ENCODE peak calls at places on chromosomes 5 and 9, in six cellular contexts. L is left ventricle myocardium inferior, M is heart right ventricle, G is right cardiac atrium, I is osteoblast, X is neuronal stem cell. Z is an unnamed sample. For H3K4me1, the result is how much of the 10 kb centered on the place peaks cover.

GRCh38 chr9:306907-307306 is 92.2 kb downstream of the DOCK8 start:
- DNase-seq in L (no peak), M (no peak), G (no peak), I (no peak), X (no peak), Z (no peak)

GRCh38 chr5:133203317-133204305 is 151.8 kb downstream of the HSPA4 start:
- DNase-seq in L (no peak), M (no peak), G (no peak), I (no peak), X (no peak), Z (no peak)

GRCh38 chr5:78745985-78746384 is 97.4 kb upstream of the LHFPL2 start:
- DNase-seq in L (no peak), M (no peak), G (no peak), I (no peak), X (no peak), Z (no peak)

GRCh38 chr5:10374623-10375022 is 21.1 kb downstream of the MARCHF6 start:
- DNase-seq in L (no peak), M (no peak), G (no peak), I (no peak), X (no peak), Z (no peak)

GRCh38 chr5:113505181-113505580 is 8.3 kb upstream of the YTHDC2 start:
- DNase-seq in L (no peak), M (no peak), G (no peak), I (no peak), X (no peak), Z (peak)

GRCh38 chr9:121774715-121775613 is 123.5 kb downstream of the DAB2IP start:
- DNase-seq in L (peak), M (peak), G (peak), I (peak), X (no peak), Z (no peak)

GRCh38 chr9:35774907-35775635 is 16.3 kb upstream of the NPR2 start:
- DNase-seq in L (no peak), M (peak), G (peak), I (no peak), X (no peak), Z (no peak)

GRCh38 chr5:172867761-172868435 is 33.8 kb downstream of the ERGIC1 start:
- DNase-seq in L (no peak), M (no peak), G (no peak), I (no peak), X (no peak), Z (peak)

GRCh38 chr5:29089591-29090141 is 2051.3 kb upstream of the CDH9 start:
- DNase-seq in L (no peak), M (no peak), G (no peak), I (no peak), X (no peak), Z (no peak)

GRCh38 chr9:129863059-129863690 is 27.9 kb downstream of the USP20 start:
- DNase-seq in L (no peak), M (no peak), G (no peak), I (no peak), X (no peak), Z (peak)

GRCh38 chr5:165457854-165458481 is 1952.5 kb downstream of the MAT2B start:
- DNase-seq in L (no peak), M (no peak), G (no peak), I (peak), X (peak), Z (peak)

GRCh38 chr5:179348833-179349232 is 3.6 kb upstream of the ADAMTS2 start:
- DNase-seq in L (no peak), M (no peak), G (peak), I (peak), X (no peak), Z (no peak)

GRCh38 chr5:83564069-83564749 is 92.7 kb downstream of the VCAN start:
- DNase-seq in L (no peak), M (no peak), G (no peak), I (peak), X (peak), Z (peak)

GRCh38 chr9:22992781-22993180 is 546.2 kb downstream of the DMRTA1 start:
- DNase-seq in L (no peak), M (no peak), G (no peak), I (no peak), X (no peak), Z (no peak)

GRCh38 chr5:102554728-102555127 is 55.9 kb upstream of the SLCO6A1 start:
- DNase-seq in L (no peak), M (no peak), G (no peak), I (no peak), X (no peak), Z (no peak)

GRCh38 chr5:159030357-159030756 is 69.4 kb downstream of the EBF1 start:
- DNase-seq in L (no peak), M (no peak), G (no peak), I (no peak), X (no peak), Z (no peak)

GRCh38 chr5:60805470-60805869 is 38.6 kb downstream of the ELOVL7 start:
- DNase-seq in L (no peak), M (no peak), G (no peak), I (no peak), X (no peak), Z (no peak)

GRCh38 chr5:178529080-178529479 is 61.1 kb downstream of the COL23A1 start:
- DNase-seq in L (no peak), M (no peak), G (no peak), I (no peak), X (no peak), Z (no peak)

GRCh38 chr9:100700689-100701318 is 122.9 kb downstream of the CAVIN4 start:
- DNase-seq in L (no peak), M (no peak), G (no peak), I (no peak), X (peak), Z (peak)

GRCh38 chr9:107693620-107694326 is 204.2 kb upstream of the KLF4 start:
- DNase-seq in L (no peak), M (no peak), G (no peak), I (peak), X (no peak), Z (peak)

GRCh38 chr9:124251188-124251587 is 6.6 kb upstream of the NEK6 start:
- DNase-seq in L (no peak), M (no peak), G (no peak), I (no peak), X (no peak), Z (no peak)

GRCh38 chr5:28896949-28897348 is 1858.6 kb upstream of the CDH9 start:
- DNase-seq in L (no peak), M (no peak), G (no peak), I (no peak), X (no peak), Z (no peak)

GRCh38 chr9:106670418-106670817 is 192.5 kb upstream of the ZNF462 start:
- DNase-seq in L (no peak), M (no peak), G (no peak), I (no peak), X (no peak), Z (no peak)

GRCh38 chr9:137138701-137139467 is at the start of gene GRIN1:
- DNase-seq in L (no peak), M (no peak), G (peak), I (peak), X (peak), Z (no peak)

GRCh38 chr5:38547257-38547656 is 9.2 kb downstream of the LIFR start:
- DNase-seq in L (no peak), M (no peak), G (no peak), I (no peak), X (no peak), Z (peak)

GRCh38 chr9:121895836-121896544 is 197.1 kb downstream of the TTLL11 start:
- DNase-seq in L (peak), M (peak), G (peak), I (no peak), X (no peak), Z (peak)

GRCh38 chr5:28516657-28517175 is 1478.3 kb upstream of the CDH9 start:
- DNase-seq in L (no peak), M (no peak), G (no peak), I (no peak), X (peak), Z (no peak)

GRCh38 chr9:38026021-38026809 is 42.8 kb downstream of the SHB start:
- DNase-seq in L (no peak), M (peak), G (no peak), I (peak), X (no peak), Z (peak)

GRCh38 chr5:128413356-128413755 is 124.7 kb downstream of the FBN2 start:
- DNase-seq in L (no peak), M (no peak), G (no peak), I (no peak), X (no peak), Z (peak)

GRCh38 chr5:175579742-175580432 is 78.0 kb upstream of the HRH2 start:
- DNase-seq in L (no peak), M (no peak), G (no peak), I (no peak), X (no peak), Z (no peak)

GRCh38 chr5:127041571-127041970 is 11.2 kb upstream of the MARCHF3 start:
- DNase-seq in L (no peak), M (no peak), G (no peak), I (peak), X (no peak), Z (peak)

GRCh38 chr5:15073453-15073852 is 201.9 kb upstream of the ANKH start:
- DNase-seq in L (no peak), M (no peak), G (no peak), I (no peak), X (no peak), Z (no peak)

GRCh38 chr5:24539625-24540024 is 105.2 kb downstream of the CDH10 start:
- DNase-seq in L (no peak), M (no peak), G (no peak), I (no peak), X (no peak), Z (no peak)

DNA sequence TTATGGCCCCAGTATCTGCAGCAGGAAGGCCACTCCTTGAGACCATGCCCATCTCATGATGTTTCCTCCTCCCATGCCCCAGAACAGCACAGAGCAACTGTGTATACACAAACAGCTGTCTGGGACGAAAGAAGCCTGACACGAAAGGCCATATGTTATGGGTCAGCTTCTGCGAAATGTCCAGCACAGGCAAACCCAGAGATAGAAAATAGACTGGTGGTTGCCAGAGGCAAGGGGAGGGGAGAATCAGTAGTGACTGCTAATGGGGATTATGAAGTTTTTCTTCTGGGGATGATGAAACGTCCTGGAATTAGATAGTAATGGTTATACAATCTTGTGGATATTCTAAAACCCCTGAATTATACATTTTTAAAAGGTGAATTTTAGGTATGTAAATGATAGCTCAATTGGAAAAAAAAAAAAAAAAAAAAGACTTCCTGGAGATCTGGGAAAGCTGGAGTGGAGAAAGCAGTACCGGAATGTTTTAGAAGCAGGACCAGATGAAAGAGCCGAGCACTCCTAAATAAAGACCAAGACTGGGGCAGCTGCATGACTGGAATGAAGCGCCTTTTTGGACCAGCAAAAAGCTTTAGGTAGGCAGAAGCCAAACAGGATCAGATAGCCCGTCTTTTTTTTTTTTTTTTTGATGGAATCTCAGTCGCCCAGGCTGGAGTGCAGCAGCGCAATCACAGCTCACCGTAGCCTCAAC is 29.2 kb downstream of the PCDHGC5 start:
- DNase-seq in L (no peak), M (no peak), G (no peak), I (no peak), X (no peak), Z (peak)
- H3K27ac ChIP-seq in L (peak), M (peak), G (no peak), I (peak), X (no peak), Z (peak)

GRCh38 chr9:134376386-134377142 is 50.3 kb downstream of the RXRA start:
- DNase-seq in L (peak), M (no peak), G (no peak), I (no peak), X (no peak), Z (no peak)

GRCh38 chr9:134375430-134376385 is 49.5 kb downstream of the RXRA start:
- DNase-seq in L (peak), M (peak), G (peak), I (peak), X (no peak), Z (no peak)

GRCh38 chr9:134378901-134379338 is 52.7 kb downstream of the RXRA start:
- DNase-seq in L (peak), M (peak), G (peak), I (peak), X (no peak), Z (peak)

GRCh38 chr9:134377976-134378375 is 51.7 kb downstream of the RXRA start:
- DNase-seq in L (peak), M (peak), G (peak), I (peak), X (no peak), Z (no peak)

DNA sequence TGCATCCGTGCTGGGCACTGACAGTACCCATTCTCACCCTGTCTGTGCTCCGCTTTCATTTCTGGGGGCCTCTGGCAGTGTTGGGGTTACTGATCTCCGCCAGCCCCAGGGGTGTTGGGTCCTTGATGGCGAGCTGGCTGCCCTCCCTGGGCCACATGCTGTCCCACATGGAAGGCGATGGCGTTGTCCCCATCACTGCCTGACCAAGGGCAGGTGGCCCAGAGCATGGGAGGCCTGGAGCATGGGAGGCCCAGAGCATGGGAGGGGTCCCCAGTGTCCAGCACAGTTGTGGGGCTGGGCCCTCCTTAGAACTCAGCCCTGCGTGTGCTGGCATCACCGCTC is 50.9 kb downstream of the RXRA start:
- DNase-seq in L (no peak), M (no peak), G (no peak), I (no peak), X (no peak), Z (no peak)
- H3K4me1 ChIP-seq in L (half or more), M (half or more), G (half or more), I (under half), X (under half), Z (under half)

GRCh38 chr5:169200086-169200778 is 100.7 kb downstream of the SLIT3 start:
- DNase-seq in L (no peak), M (no peak), G (no peak), I (no peak), X (no peak), Z (no peak)

GRCh38 chr5:169201597-169201996 is 99.3 kb downstream of the SLIT3 start:
- DNase-seq in L (no peak), M (no peak), G (no peak), I (no peak), X (no peak), Z (no peak)

GRCh38 chr5:169195601-169196000 is 105.3 kb downstream of the SLIT3 start:
- DNase-seq in L (no peak), M (no peak), G (no peak), I (no peak), X (no peak), Z (no peak)

GRCh38 chr5:169196059-169196458 is 104.9 kb downstream of the SLIT3 start:
- DNase-seq in L (no peak), M (no peak), G (no peak), I (no peak), X (no peak), Z (no peak)

DNA sequence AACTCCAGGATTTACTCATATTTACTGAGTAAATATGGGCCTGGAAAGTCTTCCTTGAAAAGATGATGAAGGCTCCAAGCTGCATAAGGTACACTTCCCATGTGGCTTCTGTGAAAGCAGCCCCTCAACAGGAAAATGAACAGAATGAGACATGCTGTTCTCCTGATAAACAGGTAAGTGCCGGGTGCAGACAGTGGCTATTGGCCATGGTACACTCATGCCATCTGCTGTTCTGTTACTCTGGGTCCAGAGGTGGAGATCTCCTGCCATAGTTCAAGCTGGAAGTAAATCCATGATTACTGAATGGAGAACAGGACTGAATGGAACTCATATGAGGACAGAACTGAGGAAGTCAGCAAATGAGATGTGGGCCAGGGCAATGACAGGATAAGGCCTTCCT is 103.6 kb downstream of the SLIT3 start:
- DNase-seq in L (no peak), M (peak), G (no peak), I (no peak), X (no peak), Z (no peak)
- H3K27ac ChIP-seq in L (no peak), M (no peak), G (no peak), I (no peak), X (no peak), Z (no peak)

DNA sequence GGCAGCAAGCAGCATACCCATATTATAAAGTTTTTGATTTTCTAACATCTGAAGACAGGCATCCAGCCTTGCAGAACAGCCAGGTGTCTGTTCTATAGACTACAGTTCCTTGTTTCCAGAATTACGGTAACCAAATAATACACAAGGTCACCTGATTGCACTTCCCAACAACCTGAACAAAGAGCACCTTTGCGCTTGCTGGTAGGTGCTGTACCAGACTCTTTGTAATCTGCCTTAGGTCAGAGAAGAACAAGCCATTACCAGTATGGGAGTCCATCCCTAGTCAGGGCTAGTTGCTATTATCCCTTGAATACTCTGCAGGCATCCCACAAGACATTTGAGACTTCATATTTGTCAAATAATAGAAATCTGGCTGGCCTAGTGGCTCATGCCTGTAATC is 256.2 kb downstream of the ARRDC3 start:
- DNase-seq in L (no peak), M (no peak), G (no peak), I (peak), X (no peak), Z (no peak)
- H3K4me1 ChIP-seq in L (half or more), M (under half), G (under half), I (under half), X (under half), Z (under half)

GRCh38 chr5:110267714-110268113 is 458.8 kb downstream of the TMEM232 start:
- DNase-seq in L (no peak), M (no peak), G (no peak), I (no peak), X (no peak), Z (no peak)

GRCh38 chr5:110268985-110269384 is 457.5 kb downstream of the TMEM232 start:
- DNase-seq in L (no peak), M (no peak), G (no peak), I (no peak), X (no peak), Z (no peak)

GRCh38 chr5:110269478-110270142 is 456.9 kb downstream of the TMEM232 start:
- DNase-seq in L (no peak), M (no peak), G (no peak), I (no peak), X (no peak), Z (no peak)

GRCh38 chr5:110265199-110265598 is 461.3 kb downstream of the TMEM232 start:
- DNase-seq in L (no peak), M (no peak), G (no peak), I (no peak), X (no peak), Z (no peak)

GRCh38 chr5:110268283-110268682 is 458.2 kb downstream of the TMEM232 start:
- DNase-seq in L (no peak), M (no peak), G (no peak), I (no peak), X (peak), Z (no peak)
- H3K27ac ChIP-seq in L (no peak), M (no peak), G (no peak), I (no peak), X (peak), Z (no peak)

Z was measured in IMR-90.